ENCODE peak calls at places on chromosomes 5 and 9, in five cellular contexts. K, O, R, T and P are unnamed samples.

GRCh38 chr9:78261403-78262001 is 25.6 kb downstream of the CEP78 start:
- DNase-seq in O (no peak), R (peak), K (peak), T (no peak), P (peak)

GRCh38 chr9:93112864-93113389 is 16.9 kb downstream of the CARD19 start:
- DNase-seq in T (peak), R (no peak), O (peak), K (no peak), P (no peak)

GRCh38 chr5:7391215-7391614 is 4.7 kb upstream of the ADCY2 start:
- DNase-seq in O (no peak), T (no peak), R (peak), K (no peak), P (no peak)

GRCh38 chr5:88556415-88556814 is 287.8 kb upstream of the TMEM161B start:
- DNase-seq in O (no peak), R (no peak), T (no peak), K (no peak), P (no peak)

GRCh38 chr5:2719332-2719731 is 32.1 kb downstream of the IRX2 start:
- DNase-seq in T (no peak), O (no peak), R (no peak), K (no peak), P (no peak)

GRCh38 chr5:6633469-6634326 is 458 bp downstream of the SRD5A1 start:
- DNase-seq in T (no peak), R (peak), K (no peak), O (peak), P (peak)

GRCh38 chr5:95969646-95970358 is 8.2 kb upstream of the ELL2 start:
- DNase-seq in T (no peak), O (no peak), K (peak), R (no peak), P (no peak)

GRCh38 chr9:89359018-89359417 is 40.7 kb downstream of the SECISBP2 start:
- DNase-seq in T (no peak), O (peak), K (no peak), R (no peak), P (no peak)

GRCh38 chr5:55816342-55816741 is 34.8 kb upstream of the IL31RA start:
- DNase-seq in K (peak), R (peak), O (no peak), T (no peak), P (no peak)

GRCh38 chr5:108122701-108123100 is 259.2 kb downstream of the FBXL17 start:
- DNase-seq in R (no peak), O (no peak), K (no peak), T (no peak), P (no peak)

GRCh38 chr5:168425997-168426863 is 60.0 kb upstream of the RARS1 start:
- DNase-seq in K (no peak), O (no peak), T (no peak), R (no peak), P (no peak)

GRCh38 chr9:33159760-33160127 is 7.4 kb downstream of the B4GALT1 start:
- DNase-seq in O (peak), R (peak), T (peak), K (no peak), P (peak)

GRCh38 chr5:119397518-119398380 is 41.9 kb downstream of the TNFAIP8 start:
- DNase-seq in T (no peak), K (no peak), R (peak), O (no peak), P (no peak)
- H3K4me3 ChIP-seq in T (no peak), K (no peak), R (peak), O (peak), P (no peak)

DNA sequence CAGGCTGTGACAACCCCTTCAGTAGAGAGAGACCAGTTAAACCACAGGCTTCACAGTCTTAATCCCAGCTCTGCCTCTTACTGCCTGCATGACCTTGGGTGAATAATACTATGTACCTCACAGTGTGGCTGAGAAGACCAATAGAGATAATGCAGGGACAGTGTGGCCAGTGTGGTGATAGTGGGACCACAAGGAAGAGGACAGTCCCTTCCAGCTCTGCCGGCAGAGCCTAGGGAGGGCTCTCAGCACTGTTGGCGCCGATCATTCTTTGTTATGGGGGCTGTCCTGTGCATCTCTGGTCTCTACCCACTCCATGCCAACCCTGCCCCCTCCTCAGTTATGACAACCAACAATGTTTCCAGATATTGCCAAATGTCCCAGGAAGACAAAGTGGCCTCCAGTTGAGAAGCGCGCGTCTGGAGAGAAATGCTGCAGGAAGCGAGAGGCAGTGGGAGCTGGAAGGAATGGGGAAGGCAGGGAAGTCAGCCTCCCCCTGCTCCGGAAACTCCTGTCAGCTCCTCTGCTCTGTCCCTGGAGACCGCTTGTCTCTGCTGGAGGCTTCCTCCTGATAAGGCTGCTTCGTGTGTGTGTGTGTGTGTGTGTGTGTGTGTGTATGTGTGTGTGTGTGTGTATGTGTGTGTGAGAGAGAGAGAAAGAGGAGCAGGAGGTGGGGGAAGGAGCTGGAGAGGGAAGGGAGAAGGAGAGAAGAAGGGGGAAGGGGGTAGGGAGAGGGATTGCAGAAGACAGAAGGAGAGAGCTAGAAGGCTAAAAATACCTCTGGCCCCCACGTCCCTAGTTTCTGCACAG is 31.8 kb upstream of the FABP6 start:
- DNase-seq in R (no peak), T (peak), K (no peak), O (no peak), P (no peak)
- H3K27ac ChIP-seq in R (no peak), T (peak), K (no peak), O (no peak), P (no peak)

GRCh38 chr5:157459715-157460599 is at the start of gene NIPAL4:
- DNase-seq in R (no peak), K (no peak), O (peak), T (no peak), P (no peak)
- H3K4me3 ChIP-seq in R (peak), K (peak), O (peak), T (peak), P (peak)

DNA sequence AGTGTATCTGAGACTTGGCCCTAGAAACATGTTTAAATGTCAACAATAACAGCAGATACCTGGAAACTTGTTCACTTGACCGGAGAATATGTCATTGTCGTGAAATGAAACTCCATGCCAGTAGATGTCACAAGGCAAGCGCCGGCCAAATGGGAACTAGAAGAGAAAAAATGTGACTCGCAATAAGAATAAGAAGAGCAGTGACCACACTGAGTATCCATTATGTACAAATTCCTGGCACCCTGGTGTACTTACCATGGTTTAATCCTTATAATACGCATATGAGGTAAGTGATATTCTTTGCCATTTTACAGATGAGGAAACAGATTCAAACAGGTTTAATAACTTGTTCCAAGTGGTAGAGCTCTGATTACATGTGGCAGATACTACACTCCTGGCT is 53.9 kb downstream of the TTLL11 start:
- DNase-seq in T (no peak), K (no peak), O (no peak), R (no peak), P (no peak)
- H3K27ac ChIP-seq in T (no peak), K (no peak), O (no peak), R (no peak), P (no peak)

DNA sequence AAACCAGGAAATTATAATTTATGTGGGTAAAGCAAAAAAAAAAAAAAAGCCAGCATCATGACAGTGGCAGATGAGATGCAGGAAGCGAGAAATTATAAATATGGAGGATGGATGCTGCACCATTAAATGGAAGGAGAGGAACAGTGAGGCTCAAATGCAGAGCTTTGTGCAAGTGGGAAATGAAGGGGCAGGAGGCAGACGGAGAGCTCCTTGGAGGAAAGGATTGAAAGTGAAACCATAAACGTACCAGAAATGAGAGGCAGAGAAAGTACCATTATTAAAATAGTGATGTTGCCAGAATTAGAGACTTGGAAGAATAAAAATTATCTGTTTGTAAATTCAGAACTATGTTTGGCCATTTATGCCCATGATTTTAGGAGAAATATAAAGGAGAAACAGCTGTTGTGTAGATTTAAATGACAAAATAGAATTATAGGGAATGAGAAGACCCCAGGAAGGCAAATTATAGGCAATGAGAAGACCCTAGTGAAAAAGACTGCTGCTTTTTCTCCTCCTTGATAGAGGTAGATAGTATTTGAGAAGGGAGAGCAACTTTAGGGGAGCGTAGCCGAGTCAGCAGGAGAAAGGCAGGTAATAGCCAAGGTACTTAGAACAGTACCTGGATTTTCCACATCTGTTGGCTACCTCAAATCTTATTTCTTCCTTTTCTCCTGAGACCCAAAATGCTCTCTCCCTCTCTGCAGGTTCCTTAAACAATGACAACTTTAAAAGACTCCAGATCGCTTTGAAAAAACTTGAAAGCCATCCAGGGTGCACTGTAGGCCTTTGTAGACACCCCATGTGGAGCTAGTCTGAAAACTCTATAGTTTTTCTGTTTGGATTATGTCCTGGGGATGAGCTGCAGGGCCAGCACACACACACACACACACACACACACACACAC is 341.1 kb upstream of the CD180 start:
- DNase-seq in R (no peak), O (no peak), T (no peak), K (no peak), P (no peak)
- H3K4me3 ChIP-seq in R (no peak), O (peak), T (peak), K (peak), P (no peak)

GRCh38 chr9:109977521-109977920 is 197.5 kb downstream of the PALM2AKAP2 start:
- DNase-seq in T (no peak), K (no peak), O (no peak), R (no peak), P (no peak)
- H3K27ac ChIP-seq in T (no peak), K (no peak), O (no peak), R (no peak), P (no peak)

GRCh38 chr9:126030716-126031115 is 283.5 kb downstream of the PBX3 start:
- DNase-seq in K (no peak), O (no peak), T (no peak), R (no peak), P (no peak)
- H3K4me3 ChIP-seq in K (no peak), O (no peak), T (no peak), R (no peak), P (no peak)